ENCODE peak calls at places on chromosome 15, in five cellular contexts. One of them, this sample, is unnamed.

GRCh38 chr15:29106551-29107290 is 162.9 kb downstream of the NSMCE3 start:
- DNase-seq in MG63: no peak
- DNase-seq in activated CD4-positive, alpha-beta T cell treated with anti-CD3 and anti-CD28 coated beads, Interleukin-2, amount 50 U/mL, for 1 hour: no peak
- DNase-seq in epithelial cell of esophagus: no peak
- DNase-seq in hepatocyte: no peak
- DNase-seq in this sample: no peak

GRCh38 chr15:52579852-52580251 is 11.0 kb upstream of the ARPP19 start:
- DNase-seq in epithelial cell of esophagus: no peak
- DNase-seq in MG63: no peak
- DNase-seq in activated CD4-positive, alpha-beta T cell treated with anti-CD3 and anti-CD28 coated beads, Interleukin-2, amount 50 U/mL, for 1 hour: no peak
- DNase-seq in hepatocyte: no peak
- DNase-seq in this sample: no peak

GRCh38 chr15:81304226-81304625 is 19.7 kb downstream of the STARD5 start:
- DNase-seq in epithelial cell of esophagus: peak
- DNase-seq in hepatocyte: no peak
- DNase-seq in MG63: no peak
- DNase-seq in activated CD4-positive, alpha-beta T cell treated with anti-CD3 and anti-CD28 coated beads, Interleukin-2, amount 50 U/mL, for 1 hour: no peak
- DNase-seq in this sample: no peak

GRCh38 chr15:35654334-35654733 is 108.4 kb upstream of the DPH6 start:
- DNase-seq in MG63: no peak
- DNase-seq in activated CD4-positive, alpha-beta T cell treated with anti-CD3 and anti-CD28 coated beads, Interleukin-2, amount 50 U/mL, for 1 hour: no peak
- DNase-seq in hepatocyte: no peak
- DNase-seq in epithelial cell of esophagus: no peak
- DNase-seq in this sample: no peak

GRCh38 chr15:31328999-31329639 is 2.5 kb downstream of the KLF13 start:
- DNase-seq in hepatocyte: peak
- DNase-seq in activated CD4-positive, alpha-beta T cell treated with anti-CD3 and anti-CD28 coated beads, Interleukin-2, amount 50 U/mL, for 1 hour: no peak
- DNase-seq in MG63: no peak
- DNase-seq in epithelial cell of esophagus: peak
- DNase-seq in this sample: no peak

GRCh38 chr15:31264534-31265089 is 62.0 kb upstream of the KLF13 start:
- DNase-seq in MG63: no peak
- DNase-seq in activated CD4-positive, alpha-beta T cell treated with anti-CD3 and anti-CD28 coated beads, Interleukin-2, amount 50 U/mL, for 1 hour: no peak
- DNase-seq in hepatocyte: no peak
- DNase-seq in epithelial cell of esophagus: no peak
- DNase-seq in this sample: no peak

GRCh38 chr15:40769310-40770146 is at the start of gene C15orf62:
- DNase-seq in hepatocyte: peak
- DNase-seq in activated CD4-positive, alpha-beta T cell treated with anti-CD3 and anti-CD28 coated beads, Interleukin-2, amount 50 U/mL, for 1 hour: peak
- DNase-seq in epithelial cell of esophagus: peak
- DNase-seq in MG63: peak
- DNase-seq in this sample: peak

GRCh38 chr15:35282965-35283496 is 197.9 kb upstream of the NANOGP8 start:
- DNase-seq in hepatocyte: no peak
- DNase-seq in epithelial cell of esophagus: no peak
- DNase-seq in activated CD4-positive, alpha-beta T cell treated with anti-CD3 and anti-CD28 coated beads, Interleukin-2, amount 50 U/mL, for 1 hour: no peak
- DNase-seq in MG63: no peak
- DNase-seq in this sample: no peak

GRCh38 chr15:54033954-54034458 is 55.8 kb downstream of the UNC13C start:
- DNase-seq in activated CD4-positive, alpha-beta T cell treated with anti-CD3 and anti-CD28 coated beads, Interleukin-2, amount 50 U/mL, for 1 hour: no peak
- DNase-seq in hepatocyte: no peak
- DNase-seq in MG63: no peak
- DNase-seq in epithelial cell of esophagus: no peak
- DNase-seq in this sample: no peak

GRCh38 chr15:55279746-55280351 is 9.8 kb downstream of the RAB27A start:
- DNase-seq in epithelial cell of esophagus: peak
- DNase-seq in activated CD4-positive, alpha-beta T cell treated with anti-CD3 and anti-CD28 coated beads, Interleukin-2, amount 50 U/mL, for 1 hour: peak
- DNase-seq in hepatocyte: peak
- DNase-seq in MG63: peak
- DNase-seq in this sample: peak

GRCh38 chr15:89367485-89368451 is 33.1 kb upstream of the POLG start:
- DNase-seq in epithelial cell of esophagus: peak
- DNase-seq in MG63: no peak
- DNase-seq in hepatocyte: no peak
- DNase-seq in activated CD4-positive, alpha-beta T cell treated with anti-CD3 and anti-CD28 coated beads, Interleukin-2, amount 50 U/mL, for 1 hour: no peak
- DNase-seq in this sample: no peak

GRCh38 chr15:39133201-39133600 is 447.7 kb upstream of the THBS1 start:
- DNase-seq in epithelial cell of esophagus: peak
- DNase-seq in MG63: no peak
- DNase-seq in activated CD4-positive, alpha-beta T cell treated with anti-CD3 and anti-CD28 coated beads, Interleukin-2, amount 50 U/mL, for 1 hour: no peak
- DNase-seq in hepatocyte: peak
- DNase-seq in this sample: no peak

GRCh38 chr15:80228959-80229610 is 22.9 kb downstream of the CTXND1 start:
- DNase-seq in hepatocyte: peak
- DNase-seq in MG63: peak
- DNase-seq in activated CD4-positive, alpha-beta T cell treated with anti-CD3 and anti-CD28 coated beads, Interleukin-2, amount 50 U/mL, for 1 hour: no peak
- DNase-seq in epithelial cell of esophagus: no peak
- DNase-seq in this sample: no peak

GRCh38 chr15:101008158-101009139 is 89.3 kb downstream of the LRRK1 start:
- DNase-seq in hepatocyte: peak
- DNase-seq in epithelial cell of esophagus: peak
- DNase-seq in activated CD4-positive, alpha-beta T cell treated with anti-CD3 and anti-CD28 coated beads, Interleukin-2, amount 50 U/mL, for 1 hour: peak
- DNase-seq in MG63: no peak
- DNase-seq in this sample: peak

GRCh38 chr15:65752151-65752700 is 39.9 kb downstream of the DENND4A start:
- DNase-seq in hepatocyte: no peak
- DNase-seq in activated CD4-positive, alpha-beta T cell treated with anti-CD3 and anti-CD28 coated beads, Interleukin-2, amount 50 U/mL, for 1 hour: no peak
- DNase-seq in epithelial cell of esophagus: no peak
- DNase-seq in MG63: no peak
- DNase-seq in this sample: no peak

GRCh38 chr15:39665629-39666245 is 84.9 kb downstream of the THBS1 start:
- DNase-seq in MG63: no peak
- DNase-seq in epithelial cell of esophagus: no peak
- DNase-seq in hepatocyte: no peak
- DNase-seq in activated CD4-positive, alpha-beta T cell treated with anti-CD3 and anti-CD28 coated beads, Interleukin-2, amount 50 U/mL, for 1 hour: no peak
- DNase-seq in this sample: no peak

GRCh38 chr15:65071381-65071811 is 3.6 kb upstream of the RASL12 start:
- DNase-seq in epithelial cell of esophagus: no peak
- DNase-seq in MG63: peak
- DNase-seq in activated CD4-positive, alpha-beta T cell treated with anti-CD3 and anti-CD28 coated beads, Interleukin-2, amount 50 U/mL, for 1 hour: no peak
- DNase-seq in hepatocyte: no peak
- DNase-seq in this sample: no peak

GRCh38 chr15:51105430-51106016 is 10.8 kb upstream of the TNFAIP8L3 start:
- DNase-seq in hepatocyte: no peak
- DNase-seq in activated CD4-positive, alpha-beta T cell treated with anti-CD3 and anti-CD28 coated beads, Interleukin-2, amount 50 U/mL, for 1 hour: no peak
- DNase-seq in epithelial cell of esophagus: peak
- DNase-seq in MG63: no peak
- DNase-seq in this sample: no peak

GRCh38 chr15:82540055-82540983 is at the start of gene RPS17:
- DNase-seq in hepatocyte: peak
- DNase-seq in activated CD4-positive, alpha-beta T cell treated with anti-CD3 and anti-CD28 coated beads, Interleukin-2, amount 50 U/mL, for 1 hour: peak
- DNase-seq in epithelial cell of esophagus: peak
- DNase-seq in MG63: peak
- DNase-seq in this sample: peak

GRCh38 chr15:22979069-22979698 is 984 bp downstream of the CYFIP1 start:
- DNase-seq in hepatocyte: peak
- DNase-seq in MG63: peak
- DNase-seq in epithelial cell of esophagus: peak
- DNase-seq in activated CD4-positive, alpha-beta T cell treated with anti-CD3 and anti-CD28 coated beads, Interleukin-2, amount 50 U/mL, for 1 hour: peak
- DNase-seq in this sample: no peak

This sample was measured in naive thymus-derived CD4-positive, alpha-beta T cell.